ENCODE peak calls at places on chromosomes 5 and 9, in eight cellular contexts. X is NCI-H1092 treated with DMSO at 0.1 percent for 48 hours, H is T follicular helper cell, J is glutamatergic neuron, L is left ventricle myocardium superior, B is spleen, N is AG09319, G is HEK293T. U is an unnamed sample.

GRCh38 chr5:122141751-122142150 is 12.4 kb downstream of the ZNF474 start:
- DNase-seq in L (no peak), X (no peak), N (no peak), H (no peak), J (no peak), B (no peak), G (no peak), U (no peak)

GRCh38 chr5:131854134-131854533 is 57.3 kb upstream of the FNIP1 start:
- DNase-seq in N (no peak), G (no peak), J (no peak), H (no peak), X (no peak), L (no peak), B (no peak), U (no peak)

GRCh38 chr9:42852133-42852532 is 668.7 kb downstream of the SPATA31A6 start:
- DNase-seq in G (no peak), L (peak), N (no peak), B (no peak), H (no peak), J (peak), X (no peak), U (peak)

GRCh38 chr5:80964491-80964890 is 4.3 kb downstream of the RASGRF2 start:
- DNase-seq in N (no peak), H (no peak), G (no peak), L (no peak), B (no peak), X (no peak), J (no peak), U (no peak)

GRCh38 chr9:128098017-128098935 is 29.3 kb downstream of the PTGES2 start:
- DNase-seq in N (peak), L (peak), H (peak), X (peak), B (peak), J (peak), G (peak), U (peak)

GRCh38 chr5:149671544-149671943 is 58.6 kb upstream of the PPARGC1B start:
- DNase-seq in X (peak), N (no peak), J (no peak), H (no peak), B (no peak), L (no peak), G (no peak), U (no peak)

GRCh38 chr5:55176176-55176818 is 3.3 kb upstream of the CDC20B start:
- DNase-seq in J (peak), N (no peak), H (no peak), L (peak), G (peak), B (peak), X (peak), U (peak)

GRCh38 chr9:134553061-134553891 is 88.3 kb upstream of the COL5A1 start:
- DNase-seq in H (no peak), G (no peak), N (no peak), X (no peak), B (peak), J (no peak), L (peak), U (no peak)

GRCh38 chr9:92141144-92142129 is 26.2 kb upstream of the SPTLC1 start:
- DNase-seq in B (no peak), G (no peak), H (no peak), J (peak), X (no peak), N (no peak), L (peak), U (no peak)

GRCh38 chr5:123805300-123805699 is 293.3 kb downstream of the CSNK1G3 start:
- DNase-seq in B (no peak), L (no peak), H (no peak), N (no peak), G (no peak), X (no peak), J (no peak), U (no peak)

GRCh38 chr5:159581502-159582249 is 251.4 kb upstream of the IL12B start:
- DNase-seq in X (peak), N (peak), G (no peak), L (no peak), J (no peak), B (no peak), H (no peak), U (no peak)

GRCh38 chr9:69857131-69857530 is 36.5 kb downstream of the CFAP95 start:
- DNase-seq in B (no peak), X (no peak), G (no peak), L (no peak), H (no peak), N (no peak), J (no peak), U (no peak)

GRCh38 chr9:89013660-89014059 is 22.4 kb downstream of the S1PR3 start:
- DNase-seq in J (no peak), N (no peak), L (no peak), B (no peak), X (no peak), G (no peak), H (no peak), U (no peak)

GRCh38 chr9:108442604-108443277 is 413.0 kb downstream of the ACTL7B start:
- DNase-seq in J (no peak), H (no peak), N (no peak), X (no peak), B (no peak), G (no peak), L (no peak), U (peak)

GRCh38 chr5:151251001-151251551 is 1.9 kb upstream of the GM2A start:
- DNase-seq in N (no peak), J (no peak), X (no peak), L (no peak), B (no peak), G (no peak), H (no peak), U (no peak)

GRCh38 chr5:52725065-52725746 is 62.5 kb upstream of the ITGA1 start:
- DNase-seq in N (no peak), L (no peak), B (no peak), J (no peak), G (no peak), X (no peak), H (peak), U (no peak)

GRCh38 chr9:88536951-88537742 is 2.2 kb downstream of the NXNL2 start:
- DNase-seq in B (peak), X (no peak), N (peak), J (no peak), G (no peak), H (no peak), L (peak), U (peak)

GRCh38 chr9:111886983-111887718 is 9.5 kb upstream of the UGCG start:
- DNase-seq in L (no peak), X (no peak), G (no peak), N (no peak), J (no peak), H (no peak), B (no peak), U (no peak)

GRCh38 chr5:24141046-24141445 is 503.7 kb downstream of the CDH10 start:
- DNase-seq in B (no peak), L (peak), J (no peak), H (no peak), G (no peak), X (no peak), N (no peak), U (no peak)

GRCh38 chr5:153926201-153926600 is 112.5 kb downstream of the FAM114A2 start:
- DNase-seq in N (no peak), X (no peak), L (no peak), H (no peak), B (no peak), G (no peak), J (no peak), U (no peak)

GRCh38 chr9:111034146-111034545 is 4.1 kb downstream of the LPAR1 start:
- DNase-seq in L (no peak), N (no peak), H (no peak), G (no peak), X (no peak), B (no peak), J (no peak), U (no peak)

GRCh38 chr5:172870807-172871431 is 36.9 kb downstream of the ERGIC1 start:
- DNase-seq in N (no peak), G (no peak), J (peak), X (no peak), B (peak), H (no peak), L (no peak), U (peak)

GRCh38 chr9:114300153-114300845 is 22.6 kb upstream of the ORM1 start:
- DNase-seq in X (no peak), N (no peak), L (no peak), H (no peak), J (no peak), B (peak), G (no peak), U (no peak)

GRCh38 chr9:113488490-113488889 is 25.0 kb downstream of the RGS3 start:
- DNase-seq in L (peak), N (no peak), B (no peak), H (no peak), J (no peak), G (no peak), X (no peak), U (no peak)

GRCh38 chr5:8150791-8151190 is 281.8 kb downstream of the MTRR start:
- DNase-seq in N (no peak), J (no peak), G (no peak), L (no peak), X (no peak), B (no peak), H (no peak), U (no peak)

GRCh38 chr5:169805527-169805934 is 168.5 kb downstream of the DOCK2 start:
- DNase-seq in H (no peak), N (no peak), B (no peak), L (no peak), X (no peak), G (no peak), J (no peak), U (no peak)

GRCh38 chr5:132025403-132025971 is 14.0 kb upstream of the ACSL6 start:
- DNase-seq in H (no peak), B (no peak), G (no peak), N (no peak), J (no peak), X (no peak), L (no peak), U (no peak)

GRCh38 chr9:126615791-126616447 is 2.2 kb downstream of the LMX1B start:
- DNase-seq in X (no peak), B (no peak), L (no peak), J (peak), H (no peak), G (no peak), N (no peak), U (peak)

GRCh38 chr9:100442072-100442471 is 15.1 kb downstream of the MSANTD3 start:
- DNase-seq in B (no peak), N (no peak), X (no peak), J (no peak), H (no peak), G (no peak), L (no peak), U (no peak)

GRCh38 chr5:143085319-143085917 is 315.2 kb downstream of the ARHGAP26 start:
- DNase-seq in H (no peak), B (no peak), G (no peak), X (peak), N (no peak), L (no peak), J (no peak), U (no peak)

GRCh38 chr5:53478411-53479044 is 1.9 kb upstream of the FST start:
- DNase-seq in B (peak), L (peak), X (peak), J (peak), H (no peak), N (no peak), G (peak), U (peak)

GRCh38 chr9:110559869-110560268 is 19.7 kb downstream of the SVEP1 start:
- DNase-seq in X (no peak), N (no peak), G (no peak), B (no peak), J (no peak), H (no peak), L (no peak), U (no peak)

GRCh38 chr5:78335976-78336375 is 24.4 kb upstream of the SCAMP1 start:
- DNase-seq in H (no peak), B (no peak), J (no peak), L (no peak), X (no peak), G (no peak), N (no peak), U (no peak)

GRCh38 chr5:133712562-133712961 is 100.2 kb upstream of the FSTL4 start:
- DNase-seq in X (no peak), B (peak), L (no peak), J (no peak), G (no peak), N (no peak), H (no peak), U (no peak)

GRCh38 chr9:108815156-108815555 is 40.6 kb downstream of the ACTL7B start:
- DNase-seq in G (no peak), B (no peak), H (no peak), X (no peak), N (no peak), L (no peak), J (no peak), U (no peak)